ENCODE peak calls at places on chromosome 20, in seven cellular contexts. One of them, this sample, is unnamed.

GRCh38 chr20:15475483-15475882 is 1097.8 kb downstream of the KIF16B start:
- DNase-seq in left lung: peak
- DNase-seq in RPMI7951: peak
- DNase-seq in nephron progenitor cell: peak
- DNase-seq in HEK293T: no peak
- DNase-seq in stimulated activated effector memory CD8-positive, alpha-beta T cell treated with anti-CD3 and anti-CD28 coated beads, Interleukin-12 subunit alpha, Interleukin-12 subunit beta, amount 100 ng/mL, for 72 hours: no peak
- DNase-seq in WTC11: no peak
- DNase-seq in this sample: no peak

GRCh38 chr20:36629719-36630340 is 16.2 kb downstream of the SLA2 start:
- DNase-seq in left lung: no peak
- DNase-seq in RPMI7951: no peak
- DNase-seq in nephron progenitor cell: no peak
- DNase-seq in HEK293T: no peak
- DNase-seq in stimulated activated effector memory CD8-positive, alpha-beta T cell treated with anti-CD3 and anti-CD28 coated beads, Interleukin-12 subunit alpha, Interleukin-12 subunit beta, amount 100 ng/mL, for 72 hours: peak
- DNase-seq in WTC11: no peak
- DNase-seq in this sample: no peak

GRCh38 chr20:59994697-59995122 is 36.5 kb downstream of the CDH26 start:
- DNase-seq in left lung: peak
- DNase-seq in RPMI7951: no peak
- DNase-seq in nephron progenitor cell: peak
- DNase-seq in HEK293T: no peak
- DNase-seq in stimulated activated effector memory CD8-positive, alpha-beta T cell treated with anti-CD3 and anti-CD28 coated beads, Interleukin-12 subunit alpha, Interleukin-12 subunit beta, amount 100 ng/mL, for 72 hours: peak
- DNase-seq in WTC11: peak
- DNase-seq in this sample: no peak

GRCh38 chr20:38049800-38050199 is 16.3 kb downstream of the RPRD1B start:
- DNase-seq in left lung: no peak
- DNase-seq in RPMI7951: peak
- DNase-seq in nephron progenitor cell: no peak
- DNase-seq in HEK293T: no peak
- DNase-seq in stimulated activated effector memory CD8-positive, alpha-beta T cell treated with anti-CD3 and anti-CD28 coated beads, Interleukin-12 subunit alpha, Interleukin-12 subunit beta, amount 100 ng/mL, for 72 hours: no peak
- DNase-seq in WTC11: no peak
- DNase-seq in this sample: no peak

GRCh38 chr20:24588725-24589340 is 119.4 kb downstream of the SYNDIG1 start:
- DNase-seq in left lung: no peak
- DNase-seq in RPMI7951: no peak
- DNase-seq in nephron progenitor cell: no peak
- DNase-seq in HEK293T: no peak
- DNase-seq in stimulated activated effector memory CD8-positive, alpha-beta T cell treated with anti-CD3 and anti-CD28 coated beads, Interleukin-12 subunit alpha, Interleukin-12 subunit beta, amount 100 ng/mL, for 72 hours: no peak
- DNase-seq in WTC11: no peak
- DNase-seq in this sample: peak

GRCh38 chr20:10929023-10929422 is 255.2 kb upstream of the JAG1 start:
- DNase-seq in left lung: no peak
- DNase-seq in RPMI7951: peak
- DNase-seq in nephron progenitor cell: no peak
- DNase-seq in HEK293T: no peak
- DNase-seq in stimulated activated effector memory CD8-positive, alpha-beta T cell treated with anti-CD3 and anti-CD28 coated beads, Interleukin-12 subunit alpha, Interleukin-12 subunit beta, amount 100 ng/mL, for 72 hours: no peak
- DNase-seq in WTC11: no peak
- DNase-seq in this sample: no peak

GRCh38 chr20:19875746-19876145 is 117.7 kb downstream of the RIN2 start:
- DNase-seq in left lung: no peak
- DNase-seq in RPMI7951: no peak
- DNase-seq in nephron progenitor cell: no peak
- DNase-seq in HEK293T: no peak
- DNase-seq in stimulated activated effector memory CD8-positive, alpha-beta T cell treated with anti-CD3 and anti-CD28 coated beads, Interleukin-12 subunit alpha, Interleukin-12 subunit beta, amount 100 ng/mL, for 72 hours: no peak
- DNase-seq in WTC11: no peak
- DNase-seq in this sample: no peak

GRCh38 chr20:49400904-49401303 is 81.6 kb downstream of the KCNB1 start:
- DNase-seq in left lung: no peak
- DNase-seq in RPMI7951: no peak
- DNase-seq in nephron progenitor cell: no peak
- DNase-seq in HEK293T: no peak
- DNase-seq in stimulated activated effector memory CD8-positive, alpha-beta T cell treated with anti-CD3 and anti-CD28 coated beads, Interleukin-12 subunit alpha, Interleukin-12 subunit beta, amount 100 ng/mL, for 72 hours: no peak
- DNase-seq in WTC11: no peak
- DNase-seq in this sample: no peak

GRCh38 chr20:44580581-44581268 is 1.7 kb upstream of the PKIG start:
- DNase-seq in left lung: no peak
- DNase-seq in RPMI7951: no peak
- DNase-seq in nephron progenitor cell: no peak
- DNase-seq in HEK293T: no peak
- DNase-seq in stimulated activated effector memory CD8-positive, alpha-beta T cell treated with anti-CD3 and anti-CD28 coated beads, Interleukin-12 subunit alpha, Interleukin-12 subunit beta, amount 100 ng/mL, for 72 hours: no peak
- DNase-seq in WTC11: no peak
- DNase-seq in this sample: no peak

GRCh38 chr20:4247898-4248858 is 232.8 kb upstream of the RNF24 start:
- DNase-seq in left lung: no peak
- DNase-seq in RPMI7951: no peak
- DNase-seq in nephron progenitor cell: peak
- DNase-seq in HEK293T: no peak
- DNase-seq in stimulated activated effector memory CD8-positive, alpha-beta T cell treated with anti-CD3 and anti-CD28 coated beads, Interleukin-12 subunit alpha, Interleukin-12 subunit beta, amount 100 ng/mL, for 72 hours: no peak
- DNase-seq in WTC11: peak
- DNase-seq in this sample: no peak

GRCh38 chr20:25453035-25453810 is 45.8 kb downstream of the GINS1 start:
- DNase-seq in left lung: peak
- DNase-seq in RPMI7951: peak
- DNase-seq in nephron progenitor cell: no peak
- DNase-seq in HEK293T: peak
- DNase-seq in stimulated activated effector memory CD8-positive, alpha-beta T cell treated with anti-CD3 and anti-CD28 coated beads, Interleukin-12 subunit alpha, Interleukin-12 subunit beta, amount 100 ng/mL, for 72 hours: no peak
- DNase-seq in WTC11: no peak
- DNase-seq in this sample: no peak

GRCh38 chr20:32534661-32535240 is 50.4 kb downstream of the NOL4L start:
- DNase-seq in left lung: no peak
- DNase-seq in RPMI7951: no peak
- DNase-seq in nephron progenitor cell: no peak
- DNase-seq in HEK293T: no peak
- DNase-seq in stimulated activated effector memory CD8-positive, alpha-beta T cell treated with anti-CD3 and anti-CD28 coated beads, Interleukin-12 subunit alpha, Interleukin-12 subunit beta, amount 100 ng/mL, for 72 hours: no peak
- DNase-seq in WTC11: peak
- DNase-seq in this sample: no peak

GRCh38 chr20:53752971-53753879 is 159.6 kb upstream of the ZNF217 start:
- DNase-seq in left lung: no peak
- DNase-seq in RPMI7951: peak
- DNase-seq in nephron progenitor cell: no peak
- DNase-seq in HEK293T: no peak
- DNase-seq in stimulated activated effector memory CD8-positive, alpha-beta T cell treated with anti-CD3 and anti-CD28 coated beads, Interleukin-12 subunit alpha, Interleukin-12 subunit beta, amount 100 ng/mL, for 72 hours: no peak
- DNase-seq in WTC11: no peak
- DNase-seq in this sample: no peak

GRCh38 chr20:56322661-56323060 is 36.1 kb upstream of the FAM210B start:
- DNase-seq in left lung: no peak
- DNase-seq in RPMI7951: peak
- DNase-seq in nephron progenitor cell: no peak
- DNase-seq in HEK293T: no peak
- DNase-seq in stimulated activated effector memory CD8-positive, alpha-beta T cell treated with anti-CD3 and anti-CD28 coated beads, Interleukin-12 subunit alpha, Interleukin-12 subunit beta, amount 100 ng/mL, for 72 hours: no peak
- DNase-seq in WTC11: no peak
- DNase-seq in this sample: no peak

GRCh38 chr20:23039885-23040508 is 4.9 kb downstream of the SSTR4 start:
- DNase-seq in left lung: no peak
- DNase-seq in RPMI7951: no peak
- DNase-seq in nephron progenitor cell: no peak
- DNase-seq in HEK293T: no peak
- DNase-seq in stimulated activated effector memory CD8-positive, alpha-beta T cell treated with anti-CD3 and anti-CD28 coated beads, Interleukin-12 subunit alpha, Interleukin-12 subunit beta, amount 100 ng/mL, for 72 hours: no peak
- DNase-seq in WTC11: no peak
- DNase-seq in this sample: no peak

GRCh38 chr20:17875106-17875980 is 93.3 kb downstream of the SNX5 start:
- DNase-seq in left lung: peak
- DNase-seq in RPMI7951: peak
- DNase-seq in nephron progenitor cell: no peak
- DNase-seq in HEK293T: no peak
- DNase-seq in stimulated activated effector memory CD8-positive, alpha-beta T cell treated with anti-CD3 and anti-CD28 coated beads, Interleukin-12 subunit alpha, Interleukin-12 subunit beta, amount 100 ng/mL, for 72 hours: no peak
- DNase-seq in WTC11: no peak
- DNase-seq in this sample: no peak

GRCh38 chr20:2751347-2751867 is 49.0 kb downstream of the CPXM1 start:
- DNase-seq in left lung: no peak
- DNase-seq in RPMI7951: no peak
- DNase-seq in nephron progenitor cell: no peak
- DNase-seq in HEK293T: no peak
- DNase-seq in stimulated activated effector memory CD8-positive, alpha-beta T cell treated with anti-CD3 and anti-CD28 coated beads, Interleukin-12 subunit alpha, Interleukin-12 subunit beta, amount 100 ng/mL, for 72 hours: no peak
- DNase-seq in WTC11: no peak
- DNase-seq in this sample: no peak

GRCh38 chr20:22939181-22939580 is 95.9 kb upstream of the SSTR4 start:
- DNase-seq in left lung: no peak
- DNase-seq in RPMI7951: no peak
- DNase-seq in nephron progenitor cell: no peak
- DNase-seq in HEK293T: no peak
- DNase-seq in stimulated activated effector memory CD8-positive, alpha-beta T cell treated with anti-CD3 and anti-CD28 coated beads, Interleukin-12 subunit alpha, Interleukin-12 subunit beta, amount 100 ng/mL, for 72 hours: no peak
- DNase-seq in WTC11: no peak
- DNase-seq in this sample: no peak

GRCh38 chr20:50274570-50275430 is 84.2 kb downstream of the CEBPB start:
- DNase-seq in left lung: peak
- DNase-seq in RPMI7951: no peak
- DNase-seq in nephron progenitor cell: no peak
- DNase-seq in HEK293T: no peak
- DNase-seq in stimulated activated effector memory CD8-positive, alpha-beta T cell treated with anti-CD3 and anti-CD28 coated beads, Interleukin-12 subunit alpha, Interleukin-12 subunit beta, amount 100 ng/mL, for 72 hours: no peak
- DNase-seq in WTC11: no peak
- DNase-seq in this sample: no peak

GRCh38 chr20:49768204-49769124 is 44.2 kb upstream of the SLC9A8 start:
- DNase-seq in left lung: peak
- DNase-seq in RPMI7951: peak
- DNase-seq in nephron progenitor cell: no peak
- DNase-seq in HEK293T: no peak
- DNase-seq in stimulated activated effector memory CD8-positive, alpha-beta T cell treated with anti-CD3 and anti-CD28 coated beads, Interleukin-12 subunit alpha, Interleukin-12 subunit beta, amount 100 ng/mL, for 72 hours: no peak
- DNase-seq in WTC11: peak
- DNase-seq in this sample: no peak

GRCh38 chr20:24676353-24676977 is 207.0 kb downstream of the SYNDIG1 start:
- DNase-seq in left lung: no peak
- DNase-seq in RPMI7951: no peak
- DNase-seq in nephron progenitor cell: no peak
- DNase-seq in HEK293T: no peak
- DNase-seq in stimulated activated effector memory CD8-positive, alpha-beta T cell treated with anti-CD3 and anti-CD28 coated beads, Interleukin-12 subunit alpha, Interleukin-12 subunit beta, amount 100 ng/mL, for 72 hours: no peak
- DNase-seq in WTC11: no peak
- DNase-seq in this sample: no peak

GRCh38 chr20:34896086-34896551 is 19.7 kb downstream of the ACSS2 start:
- DNase-seq in left lung: no peak
- DNase-seq in RPMI7951: peak
- DNase-seq in nephron progenitor cell: no peak
- DNase-seq in HEK293T: no peak
- DNase-seq in stimulated activated effector memory CD8-positive, alpha-beta T cell treated with anti-CD3 and anti-CD28 coated beads, Interleukin-12 subunit alpha, Interleukin-12 subunit beta, amount 100 ng/mL, for 72 hours: no peak
- DNase-seq in WTC11: no peak
- DNase-seq in this sample: no peak

GRCh38 chr20:23143986-23144695 is 58.0 kb upstream of the CD93 start:
- DNase-seq in left lung: no peak
- DNase-seq in RPMI7951: no peak
- DNase-seq in nephron progenitor cell: no peak
- DNase-seq in HEK293T: no peak
- DNase-seq in stimulated activated effector memory CD8-positive, alpha-beta T cell treated with anti-CD3 and anti-CD28 coated beads, Interleukin-12 subunit alpha, Interleukin-12 subunit beta, amount 100 ng/mL, for 72 hours: no peak
- DNase-seq in WTC11: no peak
- DNase-seq in this sample: no peak

GRCh38 chr20:10581823-10582222 is 92.0 kb downstream of the JAG1 start:
- DNase-seq in left lung: no peak
- DNase-seq in RPMI7951: peak
- DNase-seq in nephron progenitor cell: no peak
- DNase-seq in HEK293T: no peak
- DNase-seq in stimulated activated effector memory CD8-positive, alpha-beta T cell treated with anti-CD3 and anti-CD28 coated beads, Interleukin-12 subunit alpha, Interleukin-12 subunit beta, amount 100 ng/mL, for 72 hours: no peak
- DNase-seq in WTC11: no peak
- DNase-seq in this sample: no peak

GRCh38 chr20:20253744-20254330 is 114.1 kb upstream of the INSM1 start:
- DNase-seq in left lung: no peak
- DNase-seq in RPMI7951: no peak
- DNase-seq in nephron progenitor cell: no peak
- DNase-seq in HEK293T: no peak
- DNase-seq in stimulated activated effector memory CD8-positive, alpha-beta T cell treated with anti-CD3 and anti-CD28 coated beads, Interleukin-12 subunit alpha, Interleukin-12 subunit beta, amount 100 ng/mL, for 72 hours: no peak
- DNase-seq in WTC11: no peak
- DNase-seq in this sample: no peak

GRCh38 chr20:49725694-49726093 is 12.0 kb upstream of the B4GALT5 start:
- DNase-seq in left lung: no peak
- DNase-seq in RPMI7951: no peak
- DNase-seq in nephron progenitor cell: no peak
- DNase-seq in HEK293T: no peak
- DNase-seq in stimulated activated effector memory CD8-positive, alpha-beta T cell treated with anti-CD3 and anti-CD28 coated beads, Interleukin-12 subunit alpha, Interleukin-12 subunit beta, amount 100 ng/mL, for 72 hours: no peak
- DNase-seq in WTC11: no peak
- DNase-seq in this sample: no peak